ENCODE peak calls at places on chromosomes 7 and 10, in five cellular contexts. M is pancreas, O is right lobe of liver, I is lower lobe of right lung, G is colonic mucosa. S is an unnamed sample.

GRCh38 chr10:3848768-3849643 is 64.0 kb upstream of the KLF6 start:
- DNase-seq in I (no peak), O (no peak), G (no peak), M (no peak), S (no peak)

GRCh38 chr10:68073631-68074403 is 1.3 kb downstream of the HERC4 start:
- DNase-seq in O (no peak), G (no peak), M (no peak), I (no peak), S (no peak)

GRCh38 chr7:8160250-8160649 is 101.7 kb downstream of the ICA1 start:
- DNase-seq in M (no peak), G (no peak), O (no peak), I (no peak), S (no peak)

GRCh38 chr10:121157998-121158397 is 306.8 kb downstream of the WDR11 start:
- DNase-seq in I (peak; percentile 64), G (peak; percentile 74), O (no peak), M (no peak), S (no peak)

GRCh38 chr7:158727690-158728089 is 23.1 kb upstream of the NCAPG2 start:
- DNase-seq in G (no peak), I (no peak), M (no peak), O (no peak), S (no peak)

GRCh38 chr7:36683695-36684357 is 40.5 kb downstream of the AOAH start:
- DNase-seq in O (no peak), M (no peak), I (no peak), G (no peak), S (no peak)

GRCh38 chr10:80630324-80630723 is 92.6 kb downstream of the SH2D4B start:
- DNase-seq in G (no peak), M (no peak), I (no peak), O (no peak), S (no peak)

GRCh38 chr7:39811161-39811614 is 138.9 kb upstream of the CDK13 start:
- DNase-seq in M (no peak), I (no peak), O (no peak), G (no peak), S (no peak)

GRCh38 chr10:82938331-82938730 is 1063.3 kb downstream of the NRG3 start:
- DNase-seq in G (no peak), I (no peak), M (no peak), O (no peak), S (no peak)

GRCh38 chr7:40469481-40469880 is 334.7 kb downstream of the SUGCT start:
- DNase-seq in G (no peak), O (no peak), M (no peak), I (no peak), S (no peak)

GRCh38 chr7:121404348-121404747 is 8.2 kb upstream of the FAM3C start:
- DNase-seq in I (no peak), O (no peak), M (no peak), G (no peak), S (no peak)

GRCh38 chr10:100528885-100529472 is 692 bp downstream of the NDUFB8 start:
- DNase-seq in I (peak; percentile 46), M (no peak), O (no peak), G (no peak), S (no peak)

GRCh38 chr10:48897438-48897790 is 42.2 kb downstream of the LRRC18 start:
- DNase-seq in O (no peak), M (no peak), G (no peak), I (no peak), S (no peak)

GRCh38 chr10:101238732-101239105 is 9.5 kb upstream of the LBX1 start:
- DNase-seq in O (no peak), I (no peak), G (no peak), M (no peak), S (no peak)

GRCh38 chr7:923108-924041 is 31.1 kb downstream of the ADAP1 start:
- DNase-seq in G (peak; percentile 94), O (peak; percentile 70), I (peak; percentile 85), M (peak; percentile 22), S (peak; percentile 91)

GRCh38 chr7:70097639-70098038 is 499.4 kb downstream of the AUTS2 start:
- DNase-seq in O (no peak), I (no peak), M (no peak), G (no peak), S (no peak)

GRCh38 chr7:15781944-15782343 is 95.5 kb upstream of the MEOX2 start:
- DNase-seq in M (no peak), I (no peak), O (no peak), G (no peak), S (no peak)

DNA sequence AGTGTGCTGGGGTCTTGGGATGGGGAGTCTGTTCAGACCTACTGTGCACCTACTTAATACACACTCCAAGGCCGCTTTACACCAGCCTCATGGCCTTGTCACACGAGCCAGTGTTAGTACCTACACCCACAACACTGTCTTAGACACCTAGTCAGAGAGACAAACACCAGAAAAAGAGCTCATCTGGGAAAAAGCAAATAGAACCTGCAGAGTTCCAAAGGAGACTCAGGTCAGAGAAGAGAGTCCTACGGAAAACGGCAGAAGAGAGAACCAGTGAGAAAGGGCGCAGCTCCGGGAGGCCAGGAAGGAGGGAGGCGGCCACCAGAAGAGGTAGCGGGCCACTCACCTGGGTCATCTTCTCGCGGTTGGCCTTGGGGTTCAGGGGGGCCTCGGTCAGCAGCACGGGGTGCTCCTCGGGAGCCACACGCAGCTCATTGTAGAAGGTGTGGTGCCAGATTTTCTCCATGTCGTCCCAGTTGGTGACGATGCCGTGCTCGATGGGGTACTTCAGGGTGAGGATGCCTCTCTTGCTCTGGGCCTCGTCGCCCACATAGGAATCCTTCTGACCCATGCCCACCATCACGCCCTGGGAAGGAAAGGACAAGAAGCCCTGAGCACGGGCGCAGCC is 105.3 kb upstream of the TNRC18 start:
- DNase-seq in O (no peak), I (no peak), M (no peak), G (no peak), S (no peak)
- H3K4me1 ChIP-seq in O (no peaks in the 10 kb centered on the region), I (peaks cover 60% of the 10 kb centered on the region), M (no peaks in the 10 kb centered on the region), G (peaks cover 9% of the 10 kb centered on the region), S (peaks cover 11% of the 10 kb centered on the region)

GRCh38 chr10:123681285-123681684 is 15.1 kb downstream of the GPR26 start:
- DNase-seq in M (no peak), G (no peak), O (no peak), I (no peak), S (no peak)

GRCh38 chr10:123683459-123683858 is 17.3 kb downstream of the GPR26 start:
- DNase-seq in I (no peak), O (no peak), G (no peak), M (no peak), S (no peak)

GRCh38 chr10:123685260-123685659 is 19.1 kb downstream of the GPR26 start:
- DNase-seq in I (no peak), G (no peak), M (no peak), O (no peak), S (no peak)

GRCh38 chr10:123683865-123684264 is 17.7 kb downstream of the GPR26 start:
- DNase-seq in I (no peak), O (no peak), M (no peak), G (no peak), S (no peak)

GRCh38 chr10:123682477-123682876 is 16.3 kb downstream of the GPR26 start:
- DNase-seq in I (no peak), G (no peak), O (no peak), M (no peak), S (no peak)
- H3K9me3 ChIP-seq in I (no peaks in the 10 kb centered on the region), G (no peaks in the 10 kb centered on the region), O (no peaks in the 10 kb centered on the region), M (no peaks in the 10 kb centered on the region), S (no peaks in the 10 kb centered on the region)

GRCh38 chr7:108424013-108424412 is 32.2 kb downstream of the NRCAM start:
- DNase-seq in M (no peak), I (no peak), O (no peak), G (no peak), S (no peak)

GRCh38 chr7:108420482-108420908 is 35.7 kb downstream of the NRCAM start:
- DNase-seq in M (no peak), O (no peak), I (no peak), G (no peak), S (no peak)

GRCh38 chr7:108419961-108420360 is 36.3 kb downstream of the NRCAM start:
- DNase-seq in O (no peak), M (no peak), G (no peak), I (no peak), S (no peak)

GRCh38 chr7:108423089-108423989 is 32.9 kb downstream of the NRCAM start:
- DNase-seq in G (no peak), M (no peak), O (no peak), I (no peak), S (no peak)

DNA sequence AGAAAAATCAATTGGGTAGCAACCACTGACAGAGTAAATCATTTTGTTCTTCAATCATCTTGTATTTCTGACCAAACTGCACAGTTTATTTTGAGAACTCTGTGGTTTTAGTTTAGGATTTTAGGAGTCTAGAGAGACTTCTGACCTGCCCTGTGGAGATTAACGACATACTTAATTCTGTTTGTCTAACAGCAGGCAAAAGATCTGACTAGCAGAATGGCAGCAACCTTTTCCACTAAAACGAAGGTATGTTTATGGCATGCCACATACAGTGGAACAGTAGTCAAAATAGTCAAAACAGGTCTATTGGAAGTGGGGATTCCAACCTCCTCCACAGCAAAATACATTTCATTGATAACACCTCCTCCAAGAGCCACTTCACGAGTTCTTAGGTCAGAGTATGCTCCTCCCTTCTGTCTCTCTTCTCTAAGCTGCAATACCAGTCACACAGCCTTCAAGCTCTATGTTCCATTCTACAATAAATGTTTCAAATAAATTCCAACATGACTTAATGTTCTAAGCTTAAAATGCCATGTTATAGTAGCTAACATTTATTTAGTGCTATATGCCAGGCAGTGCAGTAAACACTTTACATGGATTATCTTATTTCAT is 34.4 kb downstream of the NRCAM start:
- DNase-seq in G (no peak), M (no peak), I (no peak), O (no peak), S (no peak)
- H3K27me3 ChIP-seq in G (no peaks in the 10 kb centered on the region), M (no peaks in the 10 kb centered on the region), I (no peaks in the 10 kb centered on the region), O (no peaks in the 10 kb centered on the region), S (peaks cover 3% of the 10 kb centered on the region)

GRCh38 chr7:22858640-22859561 is 36.3 kb upstream of the TOMM7 start:
- DNase-seq in O (no peak), G (no peak), I (no peak), M (no peak), S (no peak)

GRCh38 chr7:22860784-22861482 is 38.3 kb upstream of the TOMM7 start:
- DNase-seq in M (no peak), G (no peak), I (no peak), O (no peak), S (no peak)

GRCh38 chr7:22859676-22860290 is 37.1 kb upstream of the TOMM7 start:
- DNase-seq in I (no peak), G (no peak), O (no peak), M (no peak), S (no peak)

GRCh38 chr7:22861576-22861975 is 38.9 kb upstream of the TOMM7 start:
- DNase-seq in O (no peak), G (no peak), I (no peak), M (peak; percentile 54), S (no peak)

GRCh38 chr7:22860337-22860736 is 37.7 kb upstream of the TOMM7 start:
- DNase-seq in M (no peak), I (no peak), O (no peak), G (no peak), S (no peak)
- H3K4me1 ChIP-seq in M (peaks cover 20% of the 10 kb centered on the region), I (peaks cover 20% of the 10 kb centered on the region), O (no peaks in the 10 kb centered on the region), G (no peaks in the 10 kb centered on the region), S (peaks cover 2% of the 10 kb centered on the region)

GRCh38 chr7:56447864-56448693 is 331.9 kb upstream of the NUPR2 start:
- DNase-seq in O (no peak), G (no peak), I (no peak), M (no peak), S (no peak)

DNA sequence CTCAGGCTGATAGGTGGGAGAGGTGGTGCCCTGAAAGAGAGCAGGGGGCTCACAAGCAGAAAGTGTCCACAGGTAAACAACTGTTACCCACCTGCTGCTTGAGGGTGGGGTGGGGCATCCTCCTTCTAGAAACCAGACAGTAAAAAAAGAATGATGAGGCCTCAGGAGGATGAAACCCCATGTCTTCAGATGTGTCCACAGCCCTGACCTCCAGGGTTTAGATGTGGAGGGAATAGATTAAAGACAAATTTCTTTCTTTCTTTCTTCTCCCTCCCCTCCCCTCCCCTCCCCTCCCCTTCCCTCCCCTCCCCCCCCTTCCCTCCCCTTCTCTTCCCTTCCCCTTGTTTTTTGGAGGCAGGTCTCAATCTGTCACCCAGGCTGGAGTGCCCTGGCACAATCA is 333.5 kb upstream of the NUPR2 start:
- DNase-seq in G (no peak), O (no peak), I (no peak), M (no peak), S (no peak)
- H3K9me3 ChIP-seq in G (no peaks in the 10 kb centered on the region), O (no peaks in the 10 kb centered on the region), I (peaks cover 82% of the 10 kb centered on the region), M (no peaks in the 10 kb centered on the region), S (no peaks in the 10 kb centered on the region)

S was measured in naive thymus-derived CD4-positive, alpha-beta T cell.